ENCODE peak calls at places on chromosomes 12 and 14, in five cellular contexts. One of them, this sample, is unnamed.

GRCh38 chr12:11759894-11760293 is 110.4 kb downstream of the ETV6 start:
- DNase-seq in NCI-H1092: no peak
- DNase-seq in NCI-H2171 treated with DMSO at 0.1 percent for 48 hours: no peak
- DNase-seq in stimulated activated CD8-positive, alpha-beta memory T cell treated with anti-CD3 and anti-CD28 coated beads, Interleukin-2, amount 100 ng/mL, for 1 hour: no peak
- DNase-seq in cardiac fibroblast: no peak
- DNase-seq in this sample: no peak

GRCh38 chr12:100403446-100403845 is 46.6 kb downstream of the SLC17A8 start:
- DNase-seq in stimulated activated CD8-positive, alpha-beta memory T cell treated with anti-CD3 and anti-CD28 coated beads, Interleukin-2, amount 100 ng/mL, for 1 hour: no peak
- DNase-seq in NCI-H1092: no peak
- DNase-seq in cardiac fibroblast: peak; percentile 38
- DNase-seq in NCI-H2171 treated with DMSO at 0.1 percent for 48 hours: no peak
- DNase-seq in this sample: no peak

GRCh38 chr12:3455312-3455711 is 35.7 kb upstream of the PRMT8 start:
- DNase-seq in NCI-H1092: no peak
- DNase-seq in stimulated activated CD8-positive, alpha-beta memory T cell treated with anti-CD3 and anti-CD28 coated beads, Interleukin-2, amount 100 ng/mL, for 1 hour: no peak
- DNase-seq in cardiac fibroblast: no peak
- DNase-seq in NCI-H2171 treated with DMSO at 0.1 percent for 48 hours: no peak
- DNase-seq in this sample: no peak

GRCh38 chr12:123882306-123882705 is 90.3 kb downstream of the CCDC92 start:
- DNase-seq in NCI-H1092: no peak
- DNase-seq in stimulated activated CD8-positive, alpha-beta memory T cell treated with anti-CD3 and anti-CD28 coated beads, Interleukin-2, amount 100 ng/mL, for 1 hour: no peak
- DNase-seq in cardiac fibroblast: no peak
- DNase-seq in NCI-H2171 treated with DMSO at 0.1 percent for 48 hours: no peak
- DNase-seq in this sample: no peak

GRCh38 chr12:62522984-62523383 is 56.4 kb downstream of the MON2 start:
- DNase-seq in stimulated activated CD8-positive, alpha-beta memory T cell treated with anti-CD3 and anti-CD28 coated beads, Interleukin-2, amount 100 ng/mL, for 1 hour: no peak
- DNase-seq in NCI-H1092: no peak
- DNase-seq in cardiac fibroblast: peak; percentile 22
- DNase-seq in NCI-H2171 treated with DMSO at 0.1 percent for 48 hours: no peak
- DNase-seq in this sample: no peak

GRCh38 chr14:99314623-99315022 is 42.6 kb upstream of the BCL11B start:
- DNase-seq in NCI-H2171 treated with DMSO at 0.1 percent for 48 hours: no peak
- DNase-seq in NCI-H1092: no peak
- DNase-seq in cardiac fibroblast: no peak
- DNase-seq in stimulated activated CD8-positive, alpha-beta memory T cell treated with anti-CD3 and anti-CD28 coated beads, Interleukin-2, amount 100 ng/mL, for 1 hour: no peak
- DNase-seq in this sample: no peak

GRCh38 chr14:34935552-34935951 is 47.2 kb upstream of the SRP54 start:
- DNase-seq in NCI-H2171 treated with DMSO at 0.1 percent for 48 hours: no peak
- DNase-seq in NCI-H1092: no peak
- DNase-seq in stimulated activated CD8-positive, alpha-beta memory T cell treated with anti-CD3 and anti-CD28 coated beads, Interleukin-2, amount 100 ng/mL, for 1 hour: no peak
- DNase-seq in cardiac fibroblast: no peak
- DNase-seq in this sample: no peak

GRCh38 chr12:122850695-122851350 is 15.6 kb downstream of the HIP1R start:
- DNase-seq in NCI-H2171 treated with DMSO at 0.1 percent for 48 hours: no peak
- DNase-seq in cardiac fibroblast: peak; percentile 62
- DNase-seq in NCI-H1092: no peak
- DNase-seq in stimulated activated CD8-positive, alpha-beta memory T cell treated with anti-CD3 and anti-CD28 coated beads, Interleukin-2, amount 100 ng/mL, for 1 hour: no peak
- DNase-seq in this sample: no peak

GRCh38 chr14:55077691-55078151 is 26.3 kb downstream of the MAPK1IP1L start:
- DNase-seq in NCI-H1092: no peak
- DNase-seq in stimulated activated CD8-positive, alpha-beta memory T cell treated with anti-CD3 and anti-CD28 coated beads, Interleukin-2, amount 100 ng/mL, for 1 hour: no peak
- DNase-seq in NCI-H2171 treated with DMSO at 0.1 percent for 48 hours: no peak
- DNase-seq in cardiac fibroblast: peak; percentile 61
- DNase-seq in this sample: no peak

GRCh38 chr14:84375235-84375634 is 1154.7 kb upstream of the FLRT2 start:
- DNase-seq in NCI-H1092: no peak
- DNase-seq in NCI-H2171 treated with DMSO at 0.1 percent for 48 hours: no peak
- DNase-seq in stimulated activated CD8-positive, alpha-beta memory T cell treated with anti-CD3 and anti-CD28 coated beads, Interleukin-2, amount 100 ng/mL, for 1 hour: no peak
- DNase-seq in cardiac fibroblast: peak; percentile 20
- DNase-seq in this sample: no peak

GRCh38 chr12:76123301-76124212 is 39.1 kb upstream of the NAP1L1 start:
- DNase-seq in cardiac fibroblast: peak; percentile 76
- DNase-seq in NCI-H1092: no peak
- DNase-seq in NCI-H2171 treated with DMSO at 0.1 percent for 48 hours: peak; percentile 16
- DNase-seq in stimulated activated CD8-positive, alpha-beta memory T cell treated with anti-CD3 and anti-CD28 coated beads, Interleukin-2, amount 100 ng/mL, for 1 hour: no peak
- DNase-seq in this sample: no peak

GRCh38 chr12:121709478-121709890 is 3.1 kb upstream of the TMEM120B start:
- DNase-seq in NCI-H2171 treated with DMSO at 0.1 percent for 48 hours: no peak
- DNase-seq in cardiac fibroblast: peak; percentile 77
- DNase-seq in NCI-H1092: no peak
- DNase-seq in stimulated activated CD8-positive, alpha-beta memory T cell treated with anti-CD3 and anti-CD28 coated beads, Interleukin-2, amount 100 ng/mL, for 1 hour: no peak
- DNase-seq in this sample: no peak

GRCh38 chr14:44935155-44935554 is 26.6 kb downstream of the KLHL28 start:
- DNase-seq in stimulated activated CD8-positive, alpha-beta memory T cell treated with anti-CD3 and anti-CD28 coated beads, Interleukin-2, amount 100 ng/mL, for 1 hour: no peak
- DNase-seq in NCI-H2171 treated with DMSO at 0.1 percent for 48 hours: no peak
- DNase-seq in cardiac fibroblast: no peak
- DNase-seq in NCI-H1092: no peak
- DNase-seq in this sample: no peak

GRCh38 chr12:25889185-25889584 is 69.3 kb upstream of the RASSF8 start:
- DNase-seq in NCI-H1092: no peak
- DNase-seq in stimulated activated CD8-positive, alpha-beta memory T cell treated with anti-CD3 and anti-CD28 coated beads, Interleukin-2, amount 100 ng/mL, for 1 hour: no peak
- DNase-seq in cardiac fibroblast: no peak
- DNase-seq in NCI-H2171 treated with DMSO at 0.1 percent for 48 hours: no peak
- DNase-seq in this sample: no peak

GRCh38 chr14:97924922-97925613 is 1127.9 kb downstream of the VRK1 start:
- DNase-seq in cardiac fibroblast: no peak
- DNase-seq in NCI-H2171 treated with DMSO at 0.1 percent for 48 hours: no peak
- DNase-seq in stimulated activated CD8-positive, alpha-beta memory T cell treated with anti-CD3 and anti-CD28 coated beads, Interleukin-2, amount 100 ng/mL, for 1 hour: no peak
- DNase-seq in NCI-H1092: no peak
- DNase-seq in this sample: no peak

GRCh38 chr14:77023001-77023996 is 5.2 kb downstream of the IRF2BPL start:
- DNase-seq in stimulated activated CD8-positive, alpha-beta memory T cell treated with anti-CD3 and anti-CD28 coated beads, Interleukin-2, amount 100 ng/mL, for 1 hour: no peak
- DNase-seq in NCI-H1092: no peak
- DNase-seq in cardiac fibroblast: peak; percentile 16
- DNase-seq in NCI-H2171 treated with DMSO at 0.1 percent for 48 hours: peak; percentile 36
- DNase-seq in this sample: peak; percentile 85

GRCh38 chr14:72629534-72629933 is 264.4 kb downstream of the DPF3 start:
- DNase-seq in cardiac fibroblast: no peak
- DNase-seq in stimulated activated CD8-positive, alpha-beta memory T cell treated with anti-CD3 and anti-CD28 coated beads, Interleukin-2, amount 100 ng/mL, for 1 hour: no peak
- DNase-seq in NCI-H2171 treated with DMSO at 0.1 percent for 48 hours: no peak
- DNase-seq in NCI-H1092: no peak
- DNase-seq in this sample: no peak

GRCh38 chr14:74573421-74574091 is 38.5 kb downstream of the LTBP2 start:
- DNase-seq in NCI-H1092: no peak
- DNase-seq in stimulated activated CD8-positive, alpha-beta memory T cell treated with anti-CD3 and anti-CD28 coated beads, Interleukin-2, amount 100 ng/mL, for 1 hour: no peak
- DNase-seq in NCI-H2171 treated with DMSO at 0.1 percent for 48 hours: no peak
- DNase-seq in cardiac fibroblast: no peak
- DNase-seq in this sample: no peak

GRCh38 chr14:99224116-99224910 is 47.7 kb downstream of the BCL11B start:
- DNase-seq in NCI-H1092: no peak
- DNase-seq in cardiac fibroblast: no peak
- DNase-seq in NCI-H2171 treated with DMSO at 0.1 percent for 48 hours: no peak
- DNase-seq in stimulated activated CD8-positive, alpha-beta memory T cell treated with anti-CD3 and anti-CD28 coated beads, Interleukin-2, amount 100 ng/mL, for 1 hour: no peak
- DNase-seq in this sample: no peak

GRCh38 chr14:69827560-69827959 is 30.5 kb upstream of the SLC10A1 start:
- DNase-seq in NCI-H2171 treated with DMSO at 0.1 percent for 48 hours: no peak
- DNase-seq in NCI-H1092: no peak
- DNase-seq in cardiac fibroblast: no peak
- DNase-seq in stimulated activated CD8-positive, alpha-beta memory T cell treated with anti-CD3 and anti-CD28 coated beads, Interleukin-2, amount 100 ng/mL, for 1 hour: no peak
- DNase-seq in this sample: no peak

GRCh38 chr12:113152835-113153814 is 3.6 kb downstream of the CFAP73 start:
- DNase-seq in NCI-H1092: peak; percentile 77
- DNase-seq in cardiac fibroblast: peak; percentile 75
- DNase-seq in stimulated activated CD8-positive, alpha-beta memory T cell treated with anti-CD3 and anti-CD28 coated beads, Interleukin-2, amount 100 ng/mL, for 1 hour: no peak
- DNase-seq in NCI-H2171 treated with DMSO at 0.1 percent for 48 hours: peak; percentile 73
- DNase-seq in this sample: peak; percentile 52

This sample was measured in NCI-H1694 treated with DMSO at 0.1 percent for 48 hours.